ENCODE peak calls at places on chromosomes 6 and 20, in seven cellular contexts. G is HL-60, T is mesothelial cell of epicardium, H is upper lobe of right lung, W is Caco-2, K is WTC11, Y is thyroid gland. X is an unnamed sample.

GRCh38 chr6:106509420-106510089 is 119.7 kb downstream of the RTN4IP1 start:
- DNase-seq in W (no peak), K (peak), Y (no peak), T (no peak), G (no peak), H (no peak), X (no peak)

GRCh38 chr20:34363062-34364012 is at the start of gene ITCH:
- DNase-seq in G (peak), K (peak), Y (peak), T (peak), H (peak), W (peak), X (peak)

GRCh38 chr6:13813621-13814175 is 659 bp downstream of the MCUR1 start:
- DNase-seq in W (peak), K (peak), Y (peak), H (peak), G (no peak), T (peak), X (peak)

GRCh38 chr20:25317351-25318075 is 69.6 kb downstream of the PYGB start:
- DNase-seq in Y (peak), W (no peak), T (no peak), K (peak), H (peak), G (no peak), X (no peak)

GRCh38 chr6:24974182-24975171 is 38.7 kb upstream of the RIPOR2 start:
- DNase-seq in H (no peak), G (no peak), Y (no peak), T (no peak), W (no peak), K (no peak), X (no peak)

GRCh38 chr20:38290829-38291581 is 13.0 kb upstream of the BPI start:
- DNase-seq in T (no peak), K (peak), G (no peak), H (no peak), Y (no peak), W (peak), X (peak)

GRCh38 chr6:3046295-3046694 is 22.0 kb upstream of the RIPK1 start:
- DNase-seq in K (no peak), H (no peak), G (no peak), T (no peak), Y (no peak), W (no peak), X (no peak)

GRCh38 chr6:30452736-30453507 is 36.4 kb upstream of the HLA-E start:
- DNase-seq in Y (no peak), W (no peak), K (no peak), G (no peak), H (no peak), T (no peak), X (no peak)

GRCh38 chr6:141580988-141581387 is 551.7 kb upstream of the GJE1 start:
- DNase-seq in W (no peak), Y (no peak), T (no peak), K (no peak), G (no peak), H (no peak), X (no peak)

GRCh38 chr6:56877922-56878321 is 77.0 kb upstream of the BEND6 start:
- DNase-seq in W (no peak), K (no peak), Y (no peak), G (no peak), H (no peak), T (no peak), X (no peak)

GRCh38 chr6:163860194-163861081 is 445.9 kb downstream of the QKI start:
- DNase-seq in T (no peak), W (peak), K (no peak), H (no peak), Y (no peak), G (no peak), X (no peak)

GRCh38 chr6:28545955-28546354 is 20.3 kb downstream of the GPX5 start:
- DNase-seq in W (no peak), H (no peak), T (no peak), Y (no peak), G (no peak), K (no peak), X (no peak)

GRCh38 chr6:137013738-137014602 is 30.8 kb downstream of the IL20RA start:
- DNase-seq in K (no peak), G (no peak), W (no peak), Y (no peak), H (no peak), T (no peak), X (no peak)
- TF ChIP-seq CTCF in K (no peak), G (no peak), W (peak), Y (no peak), H (peak), T (peak), X (peak)

GRCh38 chr6:51559059-51559458 is 528.4 kb downstream of the PKHD1 start:
- DNase-seq in Y (no peak), W (peak), H (no peak), G (no peak), K (no peak), T (no peak), X (no peak)
- TF ChIP-seq CTCF in Y (no peak), W (peak), H (peak), G (no peak), K (no peak), T (no peak), X (no peak)

DNA sequence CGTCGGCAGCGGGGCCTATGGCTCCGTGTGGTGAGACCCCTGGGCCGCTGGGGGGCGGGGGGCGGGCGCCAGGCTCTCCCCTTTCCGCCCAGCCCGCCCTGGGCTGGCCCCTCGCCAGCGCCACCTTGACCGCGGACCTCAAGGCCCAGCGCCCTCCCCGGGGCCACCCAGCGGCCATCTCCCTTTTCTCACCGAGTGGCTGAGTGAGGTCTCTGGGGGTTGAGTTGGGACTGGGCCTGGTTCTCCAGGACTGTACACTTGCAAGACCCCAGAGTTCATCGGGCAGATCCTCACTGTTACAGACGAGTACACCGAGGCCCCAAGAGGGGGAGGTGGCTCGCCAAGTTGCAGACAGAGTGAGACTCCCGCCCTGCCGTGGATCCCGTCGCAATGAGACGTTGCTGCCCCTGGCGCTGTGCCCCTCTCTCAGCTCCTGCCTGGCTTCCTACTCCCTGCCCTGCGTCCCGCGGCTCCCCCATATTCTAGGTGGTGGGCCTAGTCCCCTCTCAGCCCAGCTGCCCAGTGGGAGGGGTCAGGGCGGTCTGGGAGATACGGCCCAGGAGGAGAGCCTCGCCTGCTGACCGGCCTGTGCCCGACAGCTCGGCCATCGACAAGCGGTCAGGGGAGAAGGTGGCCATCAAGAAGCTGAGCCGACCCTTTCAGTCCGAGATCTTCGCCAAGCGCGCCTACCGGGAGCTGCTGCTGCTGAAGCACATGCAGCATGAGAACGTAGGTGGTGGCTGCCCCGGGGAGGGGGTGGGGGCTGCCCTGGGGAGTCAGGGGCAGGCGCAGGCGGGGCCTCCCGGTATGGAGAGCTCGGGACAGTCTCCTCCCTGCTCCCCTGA is 581 bp downstream of the MAPK13 start:
- DNase-seq in H (peak), G (no peak), W (peak), T (peak), Y (peak), K (peak), X (no peak)
- TF ChIP-seq CTCF in H (peak), G (no peak), W (peak), T (peak), Y (no peak), K (no peak), X (peak)

DNA sequence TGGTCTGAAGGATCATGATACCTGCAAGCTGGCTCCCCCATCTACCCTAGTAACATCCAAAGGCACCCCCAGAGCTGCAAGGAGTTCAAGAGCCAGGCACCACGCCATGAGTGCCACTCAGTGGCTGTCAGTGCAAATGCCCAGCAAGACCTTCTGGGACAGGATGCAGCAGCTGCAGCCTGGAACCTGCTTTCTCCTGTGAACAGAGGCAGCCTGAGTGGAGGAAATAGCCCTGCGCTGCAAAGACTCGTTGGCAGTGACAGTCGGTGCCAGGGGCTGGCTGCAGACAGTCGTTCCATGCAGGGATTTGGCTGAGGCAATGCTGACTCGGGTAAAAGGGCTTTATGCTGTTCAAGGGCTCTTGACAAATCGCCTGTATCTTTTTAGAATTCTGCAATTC is 15.7 kb upstream of the SSTR4 start:
- DNase-seq in G (no peak), H (no peak), W (peak), T (no peak), Y (no peak), K (no peak), X (no peak)
- TF ChIP-seq CTCF in G (no peak), H (no peak), W (no peak), T (no peak), Y (no peak), K (no peak), X (no peak)

DNA sequence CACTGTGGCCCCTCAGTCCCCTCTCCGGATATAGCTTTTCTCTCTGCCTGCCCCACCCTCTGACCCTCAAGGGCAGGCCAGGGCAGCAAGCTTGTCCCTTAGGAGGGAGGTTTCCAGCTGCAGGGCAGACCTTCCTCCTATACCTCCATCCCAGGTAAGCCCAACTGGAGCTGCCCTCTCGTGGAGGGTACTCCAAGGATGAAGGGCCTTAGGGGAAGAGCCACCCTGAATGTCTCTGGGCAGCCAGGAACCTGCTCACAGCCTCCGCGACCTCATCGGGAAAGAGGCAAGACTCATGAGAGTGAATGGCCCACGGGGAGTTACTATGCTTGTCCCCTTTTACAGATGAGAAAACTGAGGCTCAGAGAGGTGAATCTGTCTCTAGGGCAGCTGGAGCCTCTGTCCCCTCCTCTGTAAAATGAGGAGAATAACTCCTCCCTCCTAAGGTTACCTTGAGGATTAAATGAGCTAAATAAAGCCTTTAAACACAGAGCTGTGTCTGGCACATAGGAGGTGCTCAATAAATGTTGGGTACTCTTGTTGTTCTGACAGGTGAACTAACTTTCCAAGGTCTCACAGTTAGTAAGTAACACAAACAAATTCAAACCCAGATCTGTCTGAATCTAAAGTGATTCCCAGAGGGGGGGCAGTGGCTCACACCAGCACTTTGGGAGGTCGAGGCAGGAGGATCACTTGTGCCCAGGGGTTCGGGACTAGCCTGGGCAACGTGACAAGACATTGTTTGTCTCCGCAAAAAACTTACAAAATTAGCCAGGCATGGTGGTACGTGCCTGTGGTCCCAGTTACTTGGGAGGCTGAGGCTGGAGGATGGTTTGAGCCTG is 12.1 kb downstream of the SRXN1 start:
- DNase-seq in K (no peak), T (no peak), G (no peak), H (peak), Y (no peak), W (no peak), X (no peak)
- TF ChIP-seq CTCF in K (no peak), T (no peak), G (no peak), H (no peak), Y (no peak), W (no peak), X (no peak)

GRCh38 chr6:22413681-22414305 is 117.0 kb upstream of the PRL start:
- DNase-seq in H (no peak), K (no peak), Y (no peak), W (no peak), T (no peak), G (no peak), X (no peak)
- TF ChIP-seq CTCF in H (no peak), K (no peak), Y (no peak), W (no peak), T (no peak), G (no peak), X (peak)

GRCh38 chr20:35739294-35740163 is 2.5 kb downstream of the RBM39 start:
- DNase-seq in W (no peak), Y (no peak), K (no peak), G (no peak), T (no peak), H (no peak), X (no peak)
- TF ChIP-seq CTCF in W (peak), Y (no peak), K (no peak), G (peak), T (no peak), H (peak), X (peak)

GRCh38 chr6:23176883-23177282 is 607.5 kb downstream of the HDGFL1 start:
- DNase-seq in K (peak), Y (no peak), H (no peak), W (no peak), G (no peak), T (no peak), X (no peak)
- TF ChIP-seq CTCF in K (peak), Y (no peak), H (no peak), W (no peak), G (no peak), T (no peak), X (no peak)

GRCh38 chr6:26329763-26330511 is 35.1 kb upstream of the BTN3A2 start:
- DNase-seq in H (no peak), Y (no peak), G (no peak), T (no peak), K (peak), W (peak), X (peak)
- TF ChIP-seq CTCF in H (no peak), Y (no peak), G (no peak), T (no peak), K (no peak), W (no peak), X (no peak)

X was measured in neural crest cell.